ENCODE peak calls at places on chromosomes 3 and 15, in four cellular contexts. U is HCT116, I is HepG2, X is K562. M is an unnamed sample.

GRCh38 chr3:17138246-17139039 is 253.7 kb downstream of the PLCL2 start:
- DNase-seq in I (no peak), U (no peak), X (no peak), M (no peak)

GRCh38 chr3:121167374-121168139 is 259.6 kb downstream of the STXBP5L start:
- DNase-seq in X (peak), I (no peak), U (no peak), M (no peak)

GRCh38 chr15:58440922-58441321 is 9.1 kb downstream of the LIPC start:
- DNase-seq in U (peak), I (no peak), X (peak), M (no peak)

GRCh38 chr15:86865920-86866319 is 786.2 kb downstream of the AGBL1 start:
- DNase-seq in I (no peak), U (no peak), X (no peak), M (no peak)

GRCh38 chr15:33113666-33114483 is 80.6 kb downstream of the FMN1 start:
- DNase-seq in X (no peak), I (no peak), U (no peak), M (no peak)

GRCh38 chr3:25257026-25257425 is 171.0 kb upstream of the RARB start:
- DNase-seq in U (no peak), X (no peak), I (no peak), M (no peak)

GRCh38 chr15:93870583-93870982 is 360.8 kb upstream of the MCTP2 start:
- DNase-seq in X (no peak), I (no peak), U (no peak), M (no peak)

GRCh38 chr3:138338816-138339215 is 9.2 kb upstream of the NME9 start:
- DNase-seq in X (no peak), I (no peak), U (no peak), M (no peak)

GRCh38 chr3:139520028-139520737 is 19.4 kb downstream of the RBP1 start:
- DNase-seq in I (no peak), X (peak), U (peak), M (no peak)

GRCh38 chr3:184039414-184039813 is 7.9 kb downstream of the HTR3D start:
- DNase-seq in X (no peak), I (no peak), U (no peak), M (no peak)

GRCh38 chr3:194311000-194311399 is 40.1 kb downstream of the CPN2 start:
- DNase-seq in I (no peak), U (no peak), X (no peak), M (no peak)

GRCh38 chr15:53462631-53463030 is 296.8 kb downstream of the WDR72 start:
- DNase-seq in U (no peak), I (no peak), X (no peak), M (no peak)

GRCh38 chr15:67124111-67124510 is 58.7 kb downstream of the SMAD3 start:
- DNase-seq in U (no peak), X (no peak), I (no peak), M (no peak)

GRCh38 chr3:10763817-10764313 is 52.2 kb upstream of the SLC6A11 start:
- DNase-seq in X (no peak), I (no peak), U (no peak), M (no peak)

GRCh38 chr15:55587321-55588069 is 650 bp downstream of the PYGO1 start:
- DNase-seq in I (peak), U (no peak), X (no peak), M (no peak)

GRCh38 chr15:44096596-44096995 is 98.5 kb downstream of the FRMD5 start:
- DNase-seq in X (no peak), U (no peak), I (peak), M (no peak)

GRCh38 chr3:127817331-127817821 is 4.9 kb downstream of the MGLL start:
- DNase-seq in I (no peak), X (no peak), U (peak), M (peak)

GRCh38 chr3:119508172-119508845 is 10.0 kb downstream of the TIMMDC1 start:
- DNase-seq in I (no peak), X (no peak), U (no peak), M (no peak)

GRCh38 chr15:27418729-27419128 is 447.7 kb downstream of the GABRG3 start:
- DNase-seq in X (no peak), U (no peak), I (no peak), M (no peak)

GRCh38 chr15:31304736-31305365 is 21.8 kb upstream of the KLF13 start:
- DNase-seq in U (no peak), I (no peak), X (no peak), M (no peak)

DNA sequence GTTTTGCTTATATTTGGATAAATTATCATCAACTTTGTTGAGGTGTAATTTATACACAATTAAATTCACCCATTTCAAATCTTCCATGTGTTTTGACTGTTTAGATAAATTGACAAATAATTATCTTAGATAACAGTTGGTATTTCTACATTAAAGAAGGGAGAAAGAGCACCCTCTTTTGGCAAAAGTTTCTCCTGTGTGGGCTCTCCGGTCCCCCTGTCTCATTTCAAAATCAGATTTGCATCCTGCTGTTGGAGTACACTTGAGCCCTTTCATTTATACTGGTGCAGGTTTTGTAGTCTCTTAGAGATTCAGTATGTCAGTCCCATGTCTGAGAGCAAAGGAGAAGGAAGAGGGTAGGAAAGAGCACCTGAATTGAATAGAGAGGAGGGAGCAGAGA is 49.4 kb downstream of the NKIRAS1 start:
- DNase-seq in I (no peak), X (no peak), U (no peak), M (no peak)
- TF ChIP-seq TCF7L2 in I (no peak), X (no peak), U (no peak), M (no peak)

GRCh38 chr3:58723197-58723596 is 56.6 kb upstream of the FAM3D start:
- DNase-seq in X (no peak), U (no peak), I (no peak), M (no peak)

GRCh38 chr3:58720526-58720925 is 54.0 kb upstream of the FAM3D start:
- DNase-seq in I (no peak), U (no peak), X (no peak), M (no peak)

GRCh38 chr3:58719684-58720083 is 53.1 kb upstream of the FAM3D start:
- DNase-seq in U (no peak), I (peak), X (no peak), M (no peak)

GRCh38 chr3:58724376-58724775 is 57.8 kb upstream of the FAM3D start:
- DNase-seq in X (no peak), I (no peak), U (no peak), M (no peak)

DNA sequence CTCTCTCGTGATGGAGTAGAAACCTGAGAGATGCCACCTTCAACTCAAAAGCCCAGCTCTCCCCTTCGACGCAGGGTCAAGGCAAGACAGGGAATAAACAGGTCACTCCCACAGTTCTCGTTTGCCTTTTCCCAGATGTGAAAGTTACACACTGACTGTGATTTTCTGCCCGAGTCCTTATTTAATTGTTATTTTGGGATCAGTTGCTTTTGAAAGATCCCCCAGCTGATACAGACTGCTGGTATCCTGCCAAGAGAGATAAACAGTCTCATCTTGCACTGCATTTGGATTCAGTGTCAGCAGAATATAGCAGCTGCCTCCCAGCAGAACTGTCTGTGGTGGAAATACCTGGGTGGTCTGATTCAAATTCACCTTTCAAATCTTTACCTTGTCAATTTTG is 56.0 kb upstream of the FAM3D start:
- DNase-seq in X (no peak), I (no peak), U (no peak), M (no peak)
- TF ChIP-seq TCF7L2 in X (no peak), I (no peak), U (no peak), M (no peak)

GRCh38 chr3:122247087-122247824 is 63.8 kb downstream of the CASR start:
- DNase-seq in I (no peak), U (no peak), X (no peak), M (no peak)
- TF ChIP-seq TCF7L2 in I (no peak), U (no peak), X (no peak), M (no peak)

GRCh38 chr15:51161491-51162260 is 67.0 kb upstream of the TNFAIP8L3 start:
- DNase-seq in X (no peak), I (no peak), U (no peak), M (no peak)
- TF ChIP-seq TCF7L2 in X (no peak), I (no peak), U (no peak), M (no peak)

DNA sequence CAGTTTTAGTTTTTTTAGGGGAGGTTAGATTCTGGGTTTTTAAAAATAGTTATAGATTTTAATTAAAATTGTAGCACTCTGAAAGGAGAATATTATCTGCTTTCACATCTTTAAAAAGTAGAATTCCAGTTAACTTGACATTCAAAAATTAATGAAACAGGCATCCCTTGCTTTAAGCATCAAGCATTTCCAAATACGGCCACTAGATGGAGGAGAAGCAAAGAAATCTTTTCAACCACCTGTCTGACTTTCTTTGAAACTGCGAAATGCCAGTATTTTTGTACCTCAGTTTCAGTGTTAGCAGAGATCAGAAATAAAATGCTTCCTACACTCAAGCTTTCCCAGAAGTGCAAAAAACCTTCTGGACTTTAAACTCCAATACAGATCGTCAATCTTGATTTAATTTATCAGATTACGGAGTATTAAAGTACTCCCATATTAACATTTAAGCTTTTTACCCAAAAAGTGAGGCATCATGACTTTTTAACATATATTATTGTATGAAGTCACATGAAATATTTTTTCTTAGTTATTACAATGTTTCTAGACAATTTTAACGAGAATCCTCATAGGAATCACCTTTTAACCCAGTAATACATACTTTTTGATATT is 153.3 kb downstream of the P3H2 start:
- DNase-seq in X (peak), U (peak), I (peak), M (peak)
- TF ChIP-seq TCF7L2 in X (no peak), U (no peak), I (no peak), M (no peak)

GRCh38 chr15:77966540-77967290 is 110.8 kb downstream of the TBC1D2B start:
- DNase-seq in X (peak), U (peak), I (peak), M (no peak)
- TF ChIP-seq TCF7L2 in X (no peak), U (no peak), I (no peak), M (no peak)

GRCh38 chr3:43153189-43154083 is 47.6 kb upstream of the POMGNT2 start:
- DNase-seq in X (no peak), U (no peak), I (no peak), M (no peak)
- TF ChIP-seq TCF7L2 in X (no peak), U (no peak), I (no peak), M (no peak)

DNA sequence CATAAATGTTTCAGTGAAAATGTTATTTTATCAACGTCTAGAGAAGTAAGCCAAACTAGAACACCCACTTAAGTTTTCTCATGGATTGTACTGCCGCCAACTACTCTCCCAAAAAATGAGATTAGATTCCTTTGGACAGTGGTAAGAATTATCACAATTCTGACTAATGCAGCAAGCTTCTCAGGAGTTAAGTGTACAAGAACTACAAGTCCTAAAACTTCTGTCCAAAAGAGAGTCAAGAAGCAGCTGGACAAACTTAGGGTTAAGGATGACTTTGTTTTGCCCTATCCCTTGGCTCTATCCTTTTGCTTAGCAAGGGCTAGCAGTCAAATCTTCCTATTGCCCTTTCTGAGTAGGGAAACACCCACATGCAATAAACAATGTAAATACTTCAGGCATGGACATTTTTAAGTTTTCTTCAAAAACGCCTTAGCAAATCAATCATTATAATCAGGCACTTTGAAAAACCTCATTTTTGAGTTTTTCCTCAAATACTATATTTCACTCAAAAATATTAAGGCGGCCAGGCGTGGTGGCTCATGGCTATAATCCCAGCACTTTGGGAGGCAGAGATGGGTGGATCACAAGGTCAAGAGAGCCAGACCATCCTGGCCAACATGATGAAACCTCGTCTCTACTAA is 19.5 kb downstream of the RAF1 start:
- DNase-seq in U (no peak), X (no peak), I (no peak), M (no peak)
- TF ChIP-seq TCF7L2 in U (no peak), X (no peak), I (no peak), M (no peak)

DNA sequence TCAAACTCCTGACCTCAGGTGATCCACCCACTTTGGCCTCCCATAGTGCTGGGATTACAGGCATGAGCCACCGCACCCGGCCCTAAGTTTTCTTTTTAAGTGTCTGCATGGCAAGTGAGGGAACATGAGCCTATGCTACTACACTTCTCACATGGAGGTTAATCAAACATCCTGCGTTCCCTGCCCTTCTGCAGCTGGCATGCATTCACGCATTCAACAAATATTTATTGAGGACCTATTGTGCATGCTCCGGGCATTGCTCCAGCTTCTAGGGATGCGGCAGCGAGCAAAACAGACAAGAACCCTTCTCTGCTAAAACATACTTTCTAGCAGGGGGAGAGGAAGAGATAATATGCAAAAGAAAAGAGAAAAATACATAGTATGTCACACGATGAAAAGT is 42.6 kb upstream of the ACKR4 start:
- DNase-seq in U (no peak), I (peak), X (no peak), M (no peak)
- TF ChIP-seq TCF7L2 in U (no peak), I (no peak), X (no peak), M (no peak)

M was measured in Panc1.